ENCODE peak calls at places on chromosomes 5 and 9, in four cellular contexts. B is cardiac muscle cell, I is Karpas-422, O is psoas muscle. W is an unnamed sample.
A peak's percentile ranks its signal among the peaks of the same experiment; 100 is the strongest.

GRCh38 chr9:137174722-137175293 is 3.0 kb upstream of the TMEM210 start:
- DNase-seq in B (no peak), I (peak; percentile 77), O (no peak), W (no peak)

GRCh38 chr9:91424403-91425176 is 958 bp upstream of the NFIL3 start:
- DNase-seq in B (peak; percentile 69), I (peak; percentile 71), O (peak; percentile 93), W (peak; percentile 91)

GRCh38 chr5:42495908-42496307 is 72.7 kb downstream of the GHR start:
- DNase-seq in B (peak; percentile 40), I (no peak), O (no peak), W (no peak)

GRCh38 chr9:94867281-94867841 is 140.9 kb downstream of the AOPEP start:
- DNase-seq in B (peak; percentile 88), I (no peak), O (peak; percentile 70), W (peak; percentile 62)

GRCh38 chr5:121968910-121969607 is 7.3 kb downstream of the SRFBP1 start:
- DNase-seq in B (no peak), I (no peak), O (no peak), W (no peak)

GRCh38 chr5:15452030-15452429 is 48.0 kb upstream of the FBXL7 start:
- DNase-seq in B (peak; percentile 3), I (no peak), O (no peak), W (no peak)

GRCh38 chr9:16150938-16151650 is 598.3 kb downstream of the CCDC171 start:
- DNase-seq in B (no peak), I (no peak), O (no peak), W (no peak)

GRCh38 chr9:85942913-85943729 is 2.2 kb downstream of the NAA35 start:
- DNase-seq in B (no peak), I (no peak), O (no peak), W (no peak)

GRCh38 chr5:5335708-5336211 is 86.7 kb upstream of the ICE1 start:
- DNase-seq in B (no peak), I (no peak), O (no peak), W (no peak)

GRCh38 chr5:80239680-80240367 is 16.0 kb downstream of the SERINC5 start:
- DNase-seq in B (no peak), I (no peak), O (no peak), W (no peak)

GRCh38 chr9:76798527-76798926 is 34.3 kb downstream of the PCA3 start:
- DNase-seq in B (no peak), I (no peak), O (no peak), W (no peak)

GRCh38 chr5:25694805-25695204 is 1050.0 kb upstream of the CDH10 start:
- DNase-seq in B (no peak), I (no peak), O (no peak), W (no peak)

GRCh38 chr5:109247943-109248342 is 161.8 kb downstream of the PJA2 start:
- DNase-seq in B (no peak), I (no peak), O (no peak), W (no peak)

GRCh38 chr5:109246395-109246794 is 163.4 kb downstream of the PJA2 start:
- DNase-seq in B (no peak), I (no peak), O (no peak), W (no peak)

GRCh38 chr5:109246841-109247592 is 162.8 kb downstream of the PJA2 start:
- DNase-seq in B (no peak), I (no peak), O (no peak), W (no peak)

GRCh38 chr5:109239501-109239900 is 170.3 kb downstream of the PJA2 start:
- DNase-seq in B (peak; percentile 37), I (no peak), O (no peak), W (no peak)

DNA sequence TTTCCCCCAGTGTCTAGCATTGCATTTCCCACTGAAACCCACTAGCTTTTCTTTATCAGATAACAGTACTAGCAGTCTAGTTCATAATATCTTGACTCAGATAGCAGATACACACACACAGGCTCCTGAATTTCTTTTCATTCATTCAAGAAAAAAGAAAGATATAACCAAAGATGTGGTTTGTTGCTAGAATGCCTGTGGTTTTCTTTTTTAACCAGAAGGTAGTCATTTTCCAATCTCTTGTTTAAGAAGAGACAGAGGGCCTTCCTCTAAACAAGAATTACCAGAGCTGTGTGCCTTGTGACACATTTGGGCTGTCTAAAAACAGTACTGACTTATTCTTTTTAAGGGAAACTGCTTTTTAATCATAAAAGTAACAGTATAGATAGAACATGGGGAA is 167.3 kb downstream of the PJA2 start:
- DNase-seq in B (no peak), I (no peak), O (no peak), W (no peak)
- H3K4me3 ChIP-seq in B (no peak overlapping the region), I (no peak overlapping the region), O (no peak overlapping the region), W (no peak overlapping the region)

GRCh38 chr9:101795147-101795546 is 56.7 kb upstream of the GRIN3A start:
- DNase-seq in B (no peak), I (no peak), O (no peak), W (no peak)
- H3K4me1 ChIP-seq in B (no peaks in the 10 kb centered on the region), I (no peaks in the 10 kb centered on the region), O (no peaks in the 10 kb centered on the region), W (no peaks in the 10 kb centered on the region)

DNA sequence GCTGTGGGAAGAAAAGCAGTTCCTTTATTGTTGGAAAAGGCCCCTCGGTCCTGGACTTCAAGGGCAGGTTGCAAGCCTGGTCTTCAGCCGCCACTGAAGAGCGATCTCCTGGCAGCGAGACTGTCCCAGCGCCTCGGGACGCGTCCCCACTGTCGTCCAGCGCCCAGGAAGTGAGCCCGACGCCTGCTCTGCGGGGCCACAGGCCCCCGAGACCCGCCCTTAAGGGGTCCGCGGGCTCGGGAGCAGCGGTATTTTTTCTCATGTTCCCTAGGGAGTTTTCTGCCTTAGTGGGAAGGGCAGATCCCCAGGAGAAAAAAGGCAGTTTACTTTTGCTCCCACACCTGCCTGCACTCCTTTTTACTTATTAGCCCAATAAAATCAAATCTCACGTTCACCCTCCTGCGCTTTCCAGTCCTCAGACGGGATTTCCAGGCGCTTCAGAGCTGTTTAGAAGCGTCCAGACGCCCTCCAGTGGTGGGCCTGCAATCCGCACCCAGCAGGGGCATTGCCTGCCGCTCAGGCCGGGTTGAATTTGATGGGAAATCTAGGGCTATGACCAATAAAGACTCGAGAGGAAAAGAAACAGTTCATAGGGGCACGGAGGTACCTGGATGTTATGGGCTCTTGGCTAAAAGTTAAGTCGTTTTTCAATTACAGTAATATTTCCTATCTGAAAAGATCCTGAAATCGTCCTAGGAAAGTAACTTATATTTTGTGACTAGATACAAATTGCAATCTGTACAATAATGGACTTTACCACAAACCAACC is 2.8 kb upstream of the EFNA5 start:
- DNase-seq in B (peak; percentile 93), I (peak; percentile 91), O (peak; percentile 91), W (peak; percentile 87)
- H3K4me3 ChIP-seq in B (peak overlapping the region; percentile 73), I (no peak overlapping the region), O (peak overlapping the region; percentile 71), W (peak overlapping the region; percentile 76)

GRCh38 chr9:134215709-134216448 is 51.5 kb upstream of the RNU6ATAC start:
- DNase-seq in B (no peak), I (no peak), O (peak; percentile 53), W (peak; percentile 35)

GRCh38 chr9:134213508-134214394 is 49.4 kb upstream of the RNU6ATAC start:
- DNase-seq in B (no peak), I (no peak), O (peak; percentile 46), W (peak; percentile 45)

GRCh38 chr9:134215395-134215708 is 51.0 kb upstream of the RNU6ATAC start:
- DNase-seq in B (no peak), I (no peak), O (peak; percentile 50), W (no peak)

GRCh38 chr9:134214395-134214765 is 50.0 kb upstream of the RNU6ATAC start:
- DNase-seq in B (no peak), I (no peak), O (peak; percentile 38), W (peak; percentile 50)

GRCh38 chr9:134214766-134215394 is 50.5 kb upstream of the RNU6ATAC start:
- DNase-seq in B (no peak), I (no peak), O (peak; percentile 55), W (peak; percentile 34)
- H3K4me1 ChIP-seq in B (peaks cover 36% of the 10 kb centered on the region), I (no peaks in the 10 kb centered on the region), O (peaks cover 20% of the 10 kb centered on the region), W (peaks cover 15% of the 10 kb centered on the region)

DNA sequence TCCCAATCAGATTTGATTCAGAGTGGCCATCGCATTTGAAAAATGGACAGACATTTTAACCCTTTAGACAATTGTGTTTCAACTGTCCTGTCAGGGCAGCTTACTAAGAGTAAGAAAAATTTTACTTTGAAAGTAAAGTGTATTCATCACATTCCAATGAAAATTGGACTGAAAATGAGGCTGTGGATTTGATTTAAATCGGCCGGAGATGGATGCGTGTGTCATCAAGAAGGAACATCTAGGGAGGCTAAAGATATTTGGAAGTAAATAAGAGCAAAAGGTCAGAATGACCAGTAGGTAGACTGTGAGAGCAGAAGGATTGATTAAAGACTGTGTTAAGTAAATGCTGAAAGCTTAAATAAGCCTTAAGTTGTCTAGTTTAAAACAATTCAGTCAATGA is 1.5 kb downstream of the ZCCHC7 start:
- DNase-seq in B (no peak), I (peak; percentile 59), O (no peak), W (no peak)
- H3K4me3 ChIP-seq in B (peak overlapping the region; percentile 76), I (peak overlapping the region; percentile 95), O (peak overlapping the region; percentile 86), W (no peak overlapping the region)

DNA sequence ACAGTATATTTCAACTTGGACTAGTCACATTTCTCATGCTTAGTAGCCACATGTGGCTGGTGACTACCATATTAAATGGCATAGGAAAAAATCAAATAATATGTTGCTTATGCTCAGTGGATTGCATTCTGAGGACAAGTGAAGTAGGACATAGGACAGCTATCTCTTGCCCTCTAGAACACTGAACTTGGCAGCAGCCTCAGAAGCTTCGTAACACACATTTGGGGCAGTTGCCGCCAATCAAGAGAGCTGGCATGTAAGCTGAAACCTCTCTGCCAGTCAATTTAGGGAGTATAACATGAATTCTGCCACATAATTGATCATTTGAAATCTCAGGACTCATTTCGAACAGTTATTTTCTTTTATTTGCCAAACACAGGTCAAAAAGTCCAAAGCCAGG is 505.5 kb downstream of the MAT2B start:
- DNase-seq in B (no peak), I (no peak), O (no peak), W (no peak)
- H3K4me1 ChIP-seq in B (peaks cover 15% of the 10 kb centered on the region), I (no peaks in the 10 kb centered on the region), O (no peaks in the 10 kb centered on the region), W (no peaks in the 10 kb centered on the region)

DNA sequence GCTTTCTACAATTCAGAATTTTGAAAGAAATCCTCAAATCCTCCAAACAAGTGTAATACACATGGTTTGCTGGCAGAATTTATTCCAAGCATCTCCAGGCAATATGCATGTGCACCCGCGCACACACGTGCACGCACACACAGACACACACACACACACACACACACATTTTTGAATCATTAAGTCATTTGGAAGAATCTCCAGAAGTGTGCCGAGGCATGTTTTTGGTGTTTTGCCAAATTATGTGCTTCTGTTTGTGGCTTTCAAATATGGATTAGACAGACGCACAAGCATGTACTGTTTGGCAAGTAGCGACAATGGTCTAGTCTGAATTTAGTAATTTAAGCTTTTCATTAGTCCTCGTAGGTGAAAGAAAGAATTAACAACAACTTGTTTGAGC is 36.7 kb downstream of the NFIB start:
- DNase-seq in B (no peak), I (no peak), O (no peak), W (no peak)
- H3K4me3 ChIP-seq in B (no peak overlapping the region), I (no peak overlapping the region), O (peak overlapping the region; percentile 29), W (no peak overlapping the region)

GRCh38 chr5:129670944-129671343 is 77.0 kb upstream of the MINAR2 start:
- DNase-seq in B (no peak), I (no peak), O (no peak), W (no peak)

DNA sequence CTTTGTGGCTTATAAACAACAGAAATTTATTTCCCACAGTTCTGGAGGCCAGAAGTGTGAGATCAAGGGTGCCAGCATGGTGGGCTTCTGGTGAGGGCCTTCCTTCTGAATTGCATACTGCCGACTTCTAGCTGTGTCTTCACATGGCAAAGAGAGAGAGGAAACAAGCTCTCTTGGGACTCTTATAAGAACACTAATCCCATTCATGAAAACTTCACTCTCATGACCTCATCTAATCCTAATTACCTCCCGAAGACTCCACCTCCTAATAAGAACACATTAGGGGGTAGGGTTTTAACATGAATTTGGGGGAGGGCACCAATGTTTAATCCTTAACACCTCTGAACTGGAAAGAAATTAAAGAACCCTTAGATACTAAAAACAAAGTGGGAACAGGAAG is 75.9 kb upstream of the MINAR2 start:
- DNase-seq in B (no peak), I (no peak), O (no peak), W (no peak)
- H3K4me1 ChIP-seq in B (no peaks in the 10 kb centered on the region), I (no peaks in the 10 kb centered on the region), O (no peaks in the 10 kb centered on the region), W (no peaks in the 10 kb centered on the region)